ENCODE peak calls at places on chromosomes 11 and 22, in six cellular contexts. One of them, this sample, is unnamed.

GRCh38 chr11:64372802-64373597 is 14.0 kb downstream of the RPS6KA4 start:
- DNase-seq in amygdala: peak; percentile 76
- DNase-seq in stimulated activated CD4-positive, alpha-beta T cell treated with anti-CD3 and anti-CD28 coated beads, TNF-alpha, amount 100 ng/mL, for 1 hour: no peak
- DNase-seq in NB4: peak; percentile 39
- DNase-seq in hypothalamus: peak; percentile 31
- DNase-seq in GM12865: no peak
- DNase-seq in this sample: no peak

GRCh38 chr22:50318698-50319411 is 8.0 kb downstream of the DENND6B start:
- DNase-seq in hypothalamus: no peak
- DNase-seq in GM12865: peak; percentile 57
- DNase-seq in stimulated activated CD4-positive, alpha-beta T cell treated with anti-CD3 and anti-CD28 coated beads, TNF-alpha, amount 100 ng/mL, for 1 hour: no peak
- DNase-seq in amygdala: no peak
- DNase-seq in NB4: no peak
- DNase-seq in this sample: no peak

GRCh38 chr11:2448661-2449547 is 4.1 kb downstream of the KCNQ1 start:
- DNase-seq in amygdala: no peak
- DNase-seq in NB4: no peak
- DNase-seq in hypothalamus: no peak
- DNase-seq in stimulated activated CD4-positive, alpha-beta T cell treated with anti-CD3 and anti-CD28 coated beads, TNF-alpha, amount 100 ng/mL, for 1 hour: no peak
- DNase-seq in GM12865: no peak
- DNase-seq in this sample: no peak

GRCh38 chr22:40703731-40704130 is 24.4 kb downstream of the MCHR1 start:
- DNase-seq in hypothalamus: no peak
- DNase-seq in amygdala: no peak
- DNase-seq in NB4: no peak
- DNase-seq in stimulated activated CD4-positive, alpha-beta T cell treated with anti-CD3 and anti-CD28 coated beads, TNF-alpha, amount 100 ng/mL, for 1 hour: no peak
- DNase-seq in GM12865: no peak
- DNase-seq in this sample: no peak

GRCh38 chr11:62152245-62153086 is 28.7 kb downstream of the INCENP start:
- DNase-seq in hypothalamus: no peak
- DNase-seq in NB4: no peak
- DNase-seq in GM12865: no peak
- DNase-seq in amygdala: no peak
- DNase-seq in stimulated activated CD4-positive, alpha-beta T cell treated with anti-CD3 and anti-CD28 coated beads, TNF-alpha, amount 100 ng/mL, for 1 hour: no peak
- DNase-seq in this sample: no peak

GRCh38 chr11:118238397-118238796 is 13.6 kb upstream of the JAML start:
- DNase-seq in stimulated activated CD4-positive, alpha-beta T cell treated with anti-CD3 and anti-CD28 coated beads, TNF-alpha, amount 100 ng/mL, for 1 hour: no peak
- DNase-seq in hypothalamus: no peak
- DNase-seq in amygdala: no peak
- DNase-seq in GM12865: no peak
- DNase-seq in NB4: peak; percentile 69
- DNase-seq in this sample: no peak

GRCh38 chr22:44537016-44537936 is 39.2 kb upstream of the RTL6 start:
- DNase-seq in NB4: no peak
- DNase-seq in amygdala: no peak
- DNase-seq in stimulated activated CD4-positive, alpha-beta T cell treated with anti-CD3 and anti-CD28 coated beads, TNF-alpha, amount 100 ng/mL, for 1 hour: no peak
- DNase-seq in hypothalamus: no peak
- DNase-seq in GM12865: no peak
- DNase-seq in this sample: no peak

GRCh38 chr11:130601141-130601540 is 152.7 kb downstream of the ADAMTS15 start:
- DNase-seq in stimulated activated CD4-positive, alpha-beta T cell treated with anti-CD3 and anti-CD28 coated beads, TNF-alpha, amount 100 ng/mL, for 1 hour: no peak
- DNase-seq in NB4: peak; percentile 31
- DNase-seq in amygdala: peak; percentile 24
- DNase-seq in GM12865: peak; percentile 29
- DNase-seq in hypothalamus: no peak
- DNase-seq in this sample: no peak

GRCh38 chr22:20044495-20045151 is 23.7 kb downstream of the TANGO2 start:
- DNase-seq in GM12865: no peak
- DNase-seq in hypothalamus: no peak
- DNase-seq in NB4: no peak
- DNase-seq in amygdala: no peak
- DNase-seq in stimulated activated CD4-positive, alpha-beta T cell treated with anti-CD3 and anti-CD28 coated beads, TNF-alpha, amount 100 ng/mL, for 1 hour: no peak
- DNase-seq in this sample: no peak

GRCh38 chr11:36006556-36006955 is 62.7 kb downstream of the LDLRAD3 start:
- DNase-seq in GM12865: no peak
- DNase-seq in amygdala: no peak
- DNase-seq in stimulated activated CD4-positive, alpha-beta T cell treated with anti-CD3 and anti-CD28 coated beads, TNF-alpha, amount 100 ng/mL, for 1 hour: no peak
- DNase-seq in NB4: no peak
- DNase-seq in hypothalamus: no peak
- DNase-seq in this sample: no peak

GRCh38 chr22:47192106-47192650 is 429.7 kb downstream of the TBC1D22A start:
- DNase-seq in GM12865: no peak
- DNase-seq in hypothalamus: peak; percentile 40
- DNase-seq in NB4: peak; percentile 11
- DNase-seq in amygdala: no peak
- DNase-seq in stimulated activated CD4-positive, alpha-beta T cell treated with anti-CD3 and anti-CD28 coated beads, TNF-alpha, amount 100 ng/mL, for 1 hour: no peak
- DNase-seq in this sample: no peak

GRCh38 chr22:31339148-31339832 is 6.9 kb downstream of the PATZ1 start:
- DNase-seq in stimulated activated CD4-positive, alpha-beta T cell treated with anti-CD3 and anti-CD28 coated beads, TNF-alpha, amount 100 ng/mL, for 1 hour: no peak
- DNase-seq in NB4: no peak
- DNase-seq in hypothalamus: no peak
- DNase-seq in GM12865: no peak
- DNase-seq in amygdala: no peak
- DNase-seq in this sample: no peak

GRCh38 chr11:73344191-73344607 is 32.0 kb upstream of the RELT start:
- DNase-seq in hypothalamus: peak; percentile 51
- DNase-seq in NB4: no peak
- DNase-seq in GM12865: no peak
- DNase-seq in amygdala: peak; percentile 72
- DNase-seq in stimulated activated CD4-positive, alpha-beta T cell treated with anti-CD3 and anti-CD28 coated beads, TNF-alpha, amount 100 ng/mL, for 1 hour: no peak
- DNase-seq in this sample: no peak

GRCh38 chr11:63564785-63565350 is 1.7 kb upstream of the PLAAT2 start:
- DNase-seq in hypothalamus: no peak
- DNase-seq in GM12865: peak; percentile 41
- DNase-seq in stimulated activated CD4-positive, alpha-beta T cell treated with anti-CD3 and anti-CD28 coated beads, TNF-alpha, amount 100 ng/mL, for 1 hour: no peak
- DNase-seq in NB4: no peak
- DNase-seq in amygdala: no peak
- DNase-seq in this sample: no peak

GRCh38 chr11:2461253-2462091 is 16.7 kb downstream of the KCNQ1 start:
- DNase-seq in hypothalamus: no peak
- DNase-seq in GM12865: no peak
- DNase-seq in NB4: no peak
- DNase-seq in amygdala: no peak
- DNase-seq in stimulated activated CD4-positive, alpha-beta T cell treated with anti-CD3 and anti-CD28 coated beads, TNF-alpha, amount 100 ng/mL, for 1 hour: no peak
- DNase-seq in this sample: no peak

GRCh38 chr22:44550666-44551491 is 52.8 kb upstream of the RTL6 start:
- DNase-seq in hypothalamus: no peak
- DNase-seq in stimulated activated CD4-positive, alpha-beta T cell treated with anti-CD3 and anti-CD28 coated beads, TNF-alpha, amount 100 ng/mL, for 1 hour: no peak
- DNase-seq in GM12865: peak; percentile 75
- DNase-seq in NB4: peak; percentile 81
- DNase-seq in amygdala: no peak
- DNase-seq in this sample: no peak

GRCh38 chr11:17773674-17774073 is 39.1 kb downstream of the KCNC1 start:
- DNase-seq in amygdala: no peak
- DNase-seq in GM12865: no peak
- DNase-seq in stimulated activated CD4-positive, alpha-beta T cell treated with anti-CD3 and anti-CD28 coated beads, TNF-alpha, amount 100 ng/mL, for 1 hour: no peak
- DNase-seq in NB4: no peak
- DNase-seq in hypothalamus: no peak
- DNase-seq in this sample: no peak

This sample was measured in stimulated activated CD8-positive, alpha-beta memory T cell treated with anti-CD3 and anti-CD28 coated beads, Interleukin-7, amount 100 ng/mL, for 1 hour.